ENCODE peak calls at places on chromosomes 3 and 15, in nine cellular contexts. One of them, this sample, is unnamed.

GRCh38 chr3:71430941-71431552 is 152.5 kb downstream of the FOXP1 start:
- DNase-seq in tibial nerve: no peak
- DNase-seq in IMR-90: no peak
- DNase-seq in A549: no peak
- DNase-seq in GM12891: no peak
- DNase-seq in body of pancreas: no peak
- DNase-seq in K562: no peak
- DNase-seq in adrenal gland: no peak
- DNase-seq in stomach: no peak
- DNase-seq in this sample: peak

GRCh38 chr3:123159926-123160635 is 41.7 kb upstream of the SEC22A start:
- DNase-seq in tibial nerve: no peak
- DNase-seq in IMR-90: peak
- DNase-seq in A549: no peak
- DNase-seq in GM12891: no peak
- DNase-seq in body of pancreas: no peak
- DNase-seq in K562: no peak
- DNase-seq in adrenal gland: peak
- DNase-seq in stomach: no peak
- DNase-seq in this sample: peak

GRCh38 chr15:52745326-52746161 is 44.6 kb downstream of the ONECUT1 start:
- DNase-seq in tibial nerve: no peak
- DNase-seq in IMR-90: no peak
- DNase-seq in A549: no peak
- DNase-seq in GM12891: no peak
- DNase-seq in body of pancreas: no peak
- DNase-seq in K562: no peak
- DNase-seq in adrenal gland: no peak
- DNase-seq in stomach: no peak
- DNase-seq in this sample: no peak

GRCh38 chr3:36394176-36394575 is 13.9 kb downstream of the STAC start:
- DNase-seq in tibial nerve: no peak
- DNase-seq in IMR-90: no peak
- DNase-seq in A549: no peak
- DNase-seq in GM12891: no peak
- DNase-seq in body of pancreas: no peak
- DNase-seq in K562: no peak
- DNase-seq in adrenal gland: no peak
- DNase-seq in stomach: no peak
- DNase-seq in this sample: no peak

GRCh38 chr3:48034000-48034516 is 17.8 kb upstream of the MAP4 start:
- DNase-seq in tibial nerve: no peak
- DNase-seq in IMR-90: peak
- DNase-seq in A549: no peak
- DNase-seq in GM12891: no peak
- DNase-seq in body of pancreas: no peak
- DNase-seq in K562: no peak
- DNase-seq in adrenal gland: no peak
- DNase-seq in stomach: no peak
- DNase-seq in this sample: peak

GRCh38 chr15:71201471-71201870 is 86.2 kb downstream of the THSD4 start:
- DNase-seq in tibial nerve: no peak
- DNase-seq in IMR-90: no peak
- DNase-seq in A549: no peak
- DNase-seq in GM12891: no peak
- DNase-seq in body of pancreas: peak
- DNase-seq in K562: no peak
- DNase-seq in adrenal gland: no peak
- DNase-seq in stomach: peak
- DNase-seq in this sample: no peak

GRCh38 chr3:62667714-62668113 is 207.5 kb downstream of the CADPS start:
- DNase-seq in tibial nerve: no peak
- DNase-seq in IMR-90: no peak
- DNase-seq in A549: no peak
- DNase-seq in GM12891: no peak
- DNase-seq in body of pancreas: no peak
- DNase-seq in K562: peak
- DNase-seq in adrenal gland: no peak
- DNase-seq in stomach: no peak
- DNase-seq in this sample: no peak

GRCh38 chr3:46908294-46908985 is 30.9 kb downstream of the PTH1R start:
- DNase-seq in tibial nerve: peak
- DNase-seq in IMR-90: peak
- DNase-seq in A549: no peak
- DNase-seq in GM12891: no peak
- DNase-seq in body of pancreas: peak
- DNase-seq in K562: no peak
- DNase-seq in adrenal gland: no peak
- DNase-seq in stomach: no peak
- DNase-seq in this sample: no peak

GRCh38 chr3:535566-536416 is 339.2 kb downstream of the CHL1 start:
- DNase-seq in tibial nerve: no peak
- DNase-seq in IMR-90: peak
- DNase-seq in A549: no peak
- DNase-seq in GM12891: no peak
- DNase-seq in body of pancreas: peak
- DNase-seq in K562: no peak
- DNase-seq in adrenal gland: peak
- DNase-seq in stomach: no peak
- DNase-seq in this sample: no peak

GRCh38 chr15:90002428-90002844 is 1.3 kb downstream of the ZNF710 start:
- DNase-seq in tibial nerve: no peak
- DNase-seq in IMR-90: peak
- DNase-seq in A549: peak
- DNase-seq in GM12891: no peak
- DNase-seq in body of pancreas: peak
- DNase-seq in K562: no peak
- DNase-seq in adrenal gland: no peak
- DNase-seq in stomach: no peak
- DNase-seq in this sample: no peak

GRCh38 chr3:63532521-63532920 is 120.0 kb upstream of the SNTN start:
- DNase-seq in tibial nerve: no peak
- DNase-seq in IMR-90: no peak
- DNase-seq in A549: no peak
- DNase-seq in GM12891: no peak
- DNase-seq in body of pancreas: no peak
- DNase-seq in K562: no peak
- DNase-seq in adrenal gland: no peak
- DNase-seq in stomach: no peak
- DNase-seq in this sample: no peak

GRCh38 chr15:71921191-71921590 is 110.8 kb downstream of the NR2E3 start:
- DNase-seq in tibial nerve: no peak
- DNase-seq in IMR-90: peak
- DNase-seq in A549: no peak
- DNase-seq in GM12891: no peak
- DNase-seq in body of pancreas: no peak
- DNase-seq in K562: no peak
- DNase-seq in adrenal gland: no peak
- DNase-seq in stomach: no peak
- DNase-seq in this sample: peak

GRCh38 chr3:9204253-9205005 is 45.0 kb downstream of the SRGAP3 start:
- DNase-seq in tibial nerve: no peak
- DNase-seq in IMR-90: no peak
- DNase-seq in A549: no peak
- DNase-seq in GM12891: no peak
- DNase-seq in body of pancreas: no peak
- DNase-seq in K562: no peak
- DNase-seq in adrenal gland: peak
- DNase-seq in stomach: no peak
- DNase-seq in this sample: no peak

GRCh38 chr3:188558343-188559068 is 404.5 kb downstream of the LPP start:
- DNase-seq in tibial nerve: no peak
- DNase-seq in IMR-90: peak
- DNase-seq in A549: no peak
- DNase-seq in GM12891: no peak
- DNase-seq in body of pancreas: no peak
- DNase-seq in K562: no peak
- DNase-seq in adrenal gland: no peak
- DNase-seq in stomach: no peak
- DNase-seq in this sample: no peak

GRCh38 chr3:12677616-12678015 is 13.7 kb upstream of the RAF1 start:
- DNase-seq in tibial nerve: no peak
- DNase-seq in IMR-90: no peak
- DNase-seq in A549: no peak
- DNase-seq in GM12891: no peak
- DNase-seq in body of pancreas: no peak
- DNase-seq in K562: no peak
- DNase-seq in adrenal gland: no peak
- DNase-seq in stomach: no peak
- DNase-seq in this sample: no peak

GRCh38 chr3:175486255-175486654 is 627.1 kb downstream of the NAALADL2 start:
- DNase-seq in tibial nerve: no peak
- DNase-seq in IMR-90: no peak
- DNase-seq in A549: no peak
- DNase-seq in GM12891: no peak
- DNase-seq in body of pancreas: no peak
- DNase-seq in K562: no peak
- DNase-seq in adrenal gland: no peak
- DNase-seq in stomach: no peak
- DNase-seq in this sample: no peak
- TF ChIP-seq POLR2A in tibial nerve: no peak
- TF ChIP-seq POLR2A in IMR-90: no peak
- TF ChIP-seq POLR2A in A549: no peak
- TF ChIP-seq POLR2A in GM12891: no peak
- TF ChIP-seq POLR2A in body of pancreas: no peak
- TF ChIP-seq POLR2A in K562: no peak
- TF ChIP-seq POLR2A in adrenal gland: no peak
- TF ChIP-seq POLR2A in stomach: no peak
- TF ChIP-seq POLR2A in this sample: no peak

GRCh38 chr3:194352631-194353290 is 1.6 kb upstream of the CPN2 start:
- DNase-seq in tibial nerve: no peak
- DNase-seq in IMR-90: no peak
- DNase-seq in A549: no peak
- DNase-seq in GM12891: no peak
- DNase-seq in body of pancreas: no peak
- DNase-seq in K562: no peak
- DNase-seq in adrenal gland: no peak
- DNase-seq in stomach: no peak
- DNase-seq in this sample: no peak

GRCh38 chr3:194350726-194351071 is 429 bp downstream of the CPN2 start:
- DNase-seq in tibial nerve: no peak
- DNase-seq in IMR-90: no peak
- DNase-seq in A549: no peak
- DNase-seq in GM12891: no peak
- DNase-seq in body of pancreas: no peak
- DNase-seq in K562: no peak
- DNase-seq in adrenal gland: no peak
- DNase-seq in stomach: no peak
- DNase-seq in this sample: no peak

GRCh38 chr3:194348354-194348753 is 2.8 kb downstream of the CPN2 start:
- DNase-seq in tibial nerve: no peak
- DNase-seq in IMR-90: no peak
- DNase-seq in A549: no peak
- DNase-seq in GM12891: no peak
- DNase-seq in body of pancreas: no peak
- DNase-seq in K562: no peak
- DNase-seq in adrenal gland: no peak
- DNase-seq in stomach: no peak
- DNase-seq in this sample: no peak

GRCh38 chr3:194351952-194352536 is 916 bp upstream of the CPN2 start:
- DNase-seq in tibial nerve: no peak
- DNase-seq in IMR-90: no peak
- DNase-seq in A549: no peak
- DNase-seq in GM12891: no peak
- DNase-seq in body of pancreas: no peak
- DNase-seq in K562: no peak
- DNase-seq in adrenal gland: no peak
- DNase-seq in stomach: no peak
- DNase-seq in this sample: no peak

GRCh38 chr3:194351080-194351672 is at the start of gene CPN2:
- DNase-seq in tibial nerve: no peak
- DNase-seq in IMR-90: no peak
- DNase-seq in A549: no peak
- DNase-seq in GM12891: no peak
- DNase-seq in body of pancreas: no peak
- DNase-seq in K562: no peak
- DNase-seq in adrenal gland: no peak
- DNase-seq in stomach: no peak
- DNase-seq in this sample: no peak
- TF ChIP-seq POLR2A in tibial nerve: no peak
- TF ChIP-seq POLR2A in IMR-90: no peak
- TF ChIP-seq POLR2A in A549: no peak
- TF ChIP-seq POLR2A in GM12891: no peak
- TF ChIP-seq POLR2A in body of pancreas: no peak
- TF ChIP-seq POLR2A in K562: no peak
- TF ChIP-seq POLR2A in adrenal gland: no peak
- TF ChIP-seq POLR2A in stomach: no peak
- TF ChIP-seq POLR2A in this sample: no peak

GRCh38 chr3:52237659-52238172 is 1.2 kb downstream of the TWF2 start:
- DNase-seq in tibial nerve: peak
- DNase-seq in IMR-90: peak
- DNase-seq in A549: peak
- DNase-seq in GM12891: no peak
- DNase-seq in body of pancreas: peak
- DNase-seq in K562: peak
- DNase-seq in adrenal gland: peak
- DNase-seq in stomach: peak
- DNase-seq in this sample: peak

GRCh38 chr3:52238193-52238760 is 681 bp downstream of the TWF2 start:
- DNase-seq in tibial nerve: peak
- DNase-seq in IMR-90: peak
- DNase-seq in A549: peak
- DNase-seq in GM12891: no peak
- DNase-seq in body of pancreas: peak
- DNase-seq in K562: no peak
- DNase-seq in adrenal gland: no peak
- DNase-seq in stomach: no peak
- DNase-seq in this sample: no peak

GRCh38 chr3:52240886-52241244 is 1.9 kb upstream of the TWF2 start:
- DNase-seq in tibial nerve: no peak
- DNase-seq in IMR-90: no peak
- DNase-seq in A549: no peak
- DNase-seq in GM12891: no peak
- DNase-seq in body of pancreas: no peak
- DNase-seq in K562: no peak
- DNase-seq in adrenal gland: no peak
- DNase-seq in stomach: no peak
- DNase-seq in this sample: no peak

GRCh38 chr3:52240059-52240885 is 1.3 kb upstream of the TWF2 start:
- DNase-seq in tibial nerve: peak
- DNase-seq in IMR-90: peak
- DNase-seq in A549: no peak
- DNase-seq in GM12891: no peak
- DNase-seq in body of pancreas: peak
- DNase-seq in K562: peak
- DNase-seq in adrenal gland: peak
- DNase-seq in stomach: no peak
- DNase-seq in this sample: peak

GRCh38 chr3:52238761-52239701 is at the start of gene TWF2:
- DNase-seq in tibial nerve: peak
- DNase-seq in IMR-90: peak
- DNase-seq in A549: peak
- DNase-seq in GM12891: peak
- DNase-seq in body of pancreas: peak
- DNase-seq in K562: peak
- DNase-seq in adrenal gland: peak
- DNase-seq in stomach: peak
- DNase-seq in this sample: peak
- TF ChIP-seq POLR2A in tibial nerve: peak
- TF ChIP-seq POLR2A in IMR-90: peak
- TF ChIP-seq POLR2A in A549: peak
- TF ChIP-seq POLR2A in GM12891: peak
- TF ChIP-seq POLR2A in body of pancreas: peak
- TF ChIP-seq POLR2A in K562: peak
- TF ChIP-seq POLR2A in adrenal gland: peak
- TF ChIP-seq POLR2A in stomach: no peak
- TF ChIP-seq POLR2A in this sample: peak

GRCh38 chr15:92625297-92625980 is 30.1 kb downstream of the FAM174B start:
- DNase-seq in tibial nerve: no peak
- DNase-seq in IMR-90: peak
- DNase-seq in A549: no peak
- DNase-seq in GM12891: no peak
- DNase-seq in body of pancreas: peak
- DNase-seq in K562: no peak
- DNase-seq in adrenal gland: no peak
- DNase-seq in stomach: no peak
- DNase-seq in this sample: no peak
- TF ChIP-seq POLR2A in tibial nerve: no peak
- TF ChIP-seq POLR2A in IMR-90: no peak
- TF ChIP-seq POLR2A in A549: no peak
- TF ChIP-seq POLR2A in GM12891: no peak
- TF ChIP-seq POLR2A in body of pancreas: no peak
- TF ChIP-seq POLR2A in K562: no peak
- TF ChIP-seq POLR2A in adrenal gland: no peak
- TF ChIP-seq POLR2A in stomach: no peak
- TF ChIP-seq POLR2A in this sample: no peak

This sample was measured in H54.